ENCODE peak calls at places on chromosomes 7 and 10, in ten cellular contexts. One of them, this sample, is unnamed.

GRCh38 chr7:159031750-159032149 is 112.9 kb downstream of the VIPR2 start:
- DNase-seq in lung: peak
- DNase-seq in HFFc6: no peak
- DNase-seq in MCF 10A: no peak
- DNase-seq in Calu3: no peak
- DNase-seq in ascending aorta: no peak
- DNase-seq in A549: no peak
- DNase-seq in endodermal cell: no peak
- DNase-seq in GM06990: no peak
- DNase-seq in coronary artery: peak
- DNase-seq in this sample: no peak

GRCh38 chr10:92839191-92840085 is 8.9 kb upstream of the EXOC6 start:
- DNase-seq in endodermal cell: peak
- DNase-seq in A549: peak
- DNase-seq in Calu3: peak
- DNase-seq in ascending aorta: no peak
- DNase-seq in coronary artery: no peak
- DNase-seq in MCF 10A: peak
- DNase-seq in GM06990: no peak
- DNase-seq in lung: peak
- DNase-seq in HFFc6: peak
- DNase-seq in this sample: no peak

GRCh38 chr7:10910447-10910846 is 63.2 kb upstream of the PHF14 start:
- DNase-seq in Calu3: no peak
- DNase-seq in HFFc6: no peak
- DNase-seq in GM06990: no peak
- DNase-seq in ascending aorta: no peak
- DNase-seq in endodermal cell: no peak
- DNase-seq in lung: no peak
- DNase-seq in A549: no peak
- DNase-seq in coronary artery: no peak
- DNase-seq in MCF 10A: no peak
- DNase-seq in this sample: no peak

GRCh38 chr7:121020652-121021051 is 32.1 kb downstream of the CPED1 start:
- DNase-seq in HFFc6: peak
- DNase-seq in GM06990: no peak
- DNase-seq in coronary artery: no peak
- DNase-seq in ascending aorta: no peak
- DNase-seq in Calu3: no peak
- DNase-seq in endodermal cell: no peak
- DNase-seq in lung: no peak
- DNase-seq in A549: no peak
- DNase-seq in MCF 10A: peak
- DNase-seq in this sample: no peak

GRCh38 chr7:2864999-2865670 is 21.0 kb upstream of the GNA12 start:
- DNase-seq in MCF 10A: peak
- DNase-seq in A549: peak
- DNase-seq in ascending aorta: no peak
- DNase-seq in GM06990: peak
- DNase-seq in endodermal cell: peak
- DNase-seq in coronary artery: no peak
- DNase-seq in HFFc6: peak
- DNase-seq in lung: peak
- DNase-seq in Calu3: peak
- DNase-seq in this sample: peak

GRCh38 chr10:12401466-12401865 is 52.1 kb downstream of the CAMK1D start:
- DNase-seq in HFFc6: no peak
- DNase-seq in lung: no peak
- DNase-seq in coronary artery: no peak
- DNase-seq in GM06990: no peak
- DNase-seq in endodermal cell: no peak
- DNase-seq in ascending aorta: no peak
- DNase-seq in MCF 10A: no peak
- DNase-seq in A549: no peak
- DNase-seq in Calu3: no peak
- DNase-seq in this sample: no peak

GRCh38 chr10:89554433-89554832 is 19.0 kb upstream of the SLC16A12 start:
- DNase-seq in lung: no peak
- DNase-seq in Calu3: no peak
- DNase-seq in HFFc6: no peak
- DNase-seq in ascending aorta: no peak
- DNase-seq in A549: no peak
- DNase-seq in coronary artery: no peak
- DNase-seq in GM06990: no peak
- DNase-seq in MCF 10A: no peak
- DNase-seq in endodermal cell: no peak
- DNase-seq in this sample: no peak

GRCh38 chr7:142338633-142339501 is 81.0 kb upstream of the PRSS58 start:
- DNase-seq in A549: no peak
- DNase-seq in Calu3: no peak
- DNase-seq in lung: no peak
- DNase-seq in endodermal cell: peak
- DNase-seq in HFFc6: peak
- DNase-seq in GM06990: no peak
- DNase-seq in MCF 10A: peak
- DNase-seq in coronary artery: no peak
- DNase-seq in ascending aorta: no peak
- DNase-seq in this sample: no peak

GRCh38 chr10:21427804-21428481 is 97.5 kb downstream of the SKIDA1 start:
- DNase-seq in HFFc6: peak
- DNase-seq in lung: no peak
- DNase-seq in ascending aorta: no peak
- DNase-seq in endodermal cell: no peak
- DNase-seq in GM06990: peak
- DNase-seq in Calu3: no peak
- DNase-seq in MCF 10A: peak
- DNase-seq in A549: no peak
- DNase-seq in coronary artery: no peak
- DNase-seq in this sample: peak

GRCh38 chr10:21432266-21432665 is 93.2 kb downstream of the SKIDA1 start:
- DNase-seq in GM06990: no peak
- DNase-seq in coronary artery: peak
- DNase-seq in HFFc6: no peak
- DNase-seq in lung: no peak
- DNase-seq in A549: no peak
- DNase-seq in MCF 10A: peak
- DNase-seq in Calu3: no peak
- DNase-seq in ascending aorta: no peak
- DNase-seq in endodermal cell: no peak
- DNase-seq in this sample: no peak

DNA sequence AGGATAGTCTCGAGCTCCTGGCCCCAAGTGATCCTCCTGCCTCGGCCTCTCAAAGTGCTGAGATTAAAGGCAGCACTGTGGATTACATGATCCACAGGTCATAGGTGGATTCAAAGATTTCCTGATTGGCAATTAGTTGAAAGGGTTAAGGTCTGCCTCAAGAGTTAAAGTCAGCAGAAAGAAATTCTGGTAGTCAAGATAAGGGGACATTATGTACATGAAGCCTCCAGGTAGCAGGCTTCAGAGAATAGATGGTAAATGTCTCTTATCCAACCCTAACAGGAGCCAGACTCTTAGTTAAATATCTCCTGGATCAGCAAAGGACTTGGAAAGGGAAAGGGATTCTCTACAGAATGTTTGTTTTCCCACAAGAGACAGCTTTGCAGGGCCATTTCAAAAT is 93.7 kb downstream of the SKIDA1 start:
- DNase-seq in endodermal cell: no peak
- DNase-seq in Calu3: no peak
- DNase-seq in HFFc6: no peak
- DNase-seq in MCF 10A: no peak
- DNase-seq in A549: no peak
- DNase-seq in GM06990: no peak
- DNase-seq in lung: no peak
- DNase-seq in ascending aorta: no peak
- DNase-seq in coronary artery: peak
- DNase-seq in this sample: no peak
- TF ChIP-seq CTCF in endodermal cell: no peak
- TF ChIP-seq CTCF in Calu3: no peak
- TF ChIP-seq CTCF in HFFc6: no peak
- TF ChIP-seq CTCF in MCF 10A: no peak
- TF ChIP-seq CTCF in A549: no peak
- TF ChIP-seq CTCF in GM06990: no peak
- TF ChIP-seq CTCF in lung: no peak
- TF ChIP-seq CTCF in ascending aorta: no peak
- TF ChIP-seq CTCF in coronary artery: no peak
- TF ChIP-seq CTCF in this sample: no peak

GRCh38 chr10:4947039-4947634 is 16.1 kb upstream of the AKR1C1 start:
- DNase-seq in lung: no peak
- DNase-seq in coronary artery: no peak
- DNase-seq in MCF 10A: peak
- DNase-seq in ascending aorta: no peak
- DNase-seq in Calu3: no peak
- DNase-seq in HFFc6: peak
- DNase-seq in GM06990: no peak
- DNase-seq in A549: no peak
- DNase-seq in endodermal cell: no peak
- DNase-seq in this sample: no peak

GRCh38 chr10:4945706-4946348 is 17.4 kb upstream of the AKR1C1 start:
- DNase-seq in coronary artery: no peak
- DNase-seq in MCF 10A: no peak
- DNase-seq in ascending aorta: no peak
- DNase-seq in Calu3: no peak
- DNase-seq in lung: no peak
- DNase-seq in endodermal cell: no peak
- DNase-seq in GM06990: no peak
- DNase-seq in HFFc6: no peak
- DNase-seq in A549: no peak
- DNase-seq in this sample: no peak

GRCh38 chr10:4947635-4948596 is 15.3 kb upstream of the AKR1C1 start:
- DNase-seq in HFFc6: peak
- DNase-seq in ascending aorta: no peak
- DNase-seq in Calu3: peak
- DNase-seq in MCF 10A: peak
- DNase-seq in coronary artery: peak
- DNase-seq in endodermal cell: no peak
- DNase-seq in GM06990: no peak
- DNase-seq in lung: no peak
- DNase-seq in A549: peak
- DNase-seq in this sample: no peak

GRCh38 chr10:4944751-4945280 is 18.4 kb upstream of the AKR1C1 start:
- DNase-seq in endodermal cell: no peak
- DNase-seq in HFFc6: no peak
- DNase-seq in ascending aorta: no peak
- DNase-seq in Calu3: no peak
- DNase-seq in coronary artery: no peak
- DNase-seq in lung: no peak
- DNase-seq in GM06990: no peak
- DNase-seq in A549: no peak
- DNase-seq in MCF 10A: no peak
- DNase-seq in this sample: no peak

DNA sequence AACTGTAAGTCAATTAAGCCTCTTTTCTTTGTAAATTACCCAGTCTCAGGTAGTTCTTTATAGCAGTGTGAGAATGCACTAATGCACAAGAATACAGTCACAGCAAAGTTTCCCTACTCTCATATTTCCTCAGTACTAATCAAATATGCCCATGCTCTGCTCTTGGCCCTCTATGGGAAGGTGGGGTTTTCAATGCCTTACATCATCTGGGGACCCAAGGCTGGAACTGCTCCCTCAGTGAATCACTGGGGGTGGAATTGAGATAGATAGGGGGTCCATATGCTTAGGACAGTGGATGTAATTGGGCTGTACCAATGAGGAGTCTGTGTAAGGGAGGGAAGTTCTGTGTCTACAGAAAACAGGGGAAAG is 16.9 kb upstream of the AKR1C1 start:
- DNase-seq in HFFc6: no peak
- DNase-seq in ascending aorta: no peak
- DNase-seq in endodermal cell: no peak
- DNase-seq in MCF 10A: no peak
- DNase-seq in GM06990: no peak
- DNase-seq in coronary artery: no peak
- DNase-seq in A549: no peak
- DNase-seq in Calu3: no peak
- DNase-seq in lung: no peak
- DNase-seq in this sample: no peak
- TF ChIP-seq CTCF in HFFc6: no peak
- TF ChIP-seq CTCF in ascending aorta: no peak
- TF ChIP-seq CTCF in endodermal cell: no peak
- TF ChIP-seq CTCF in MCF 10A: no peak
- TF ChIP-seq CTCF in GM06990: no peak
- TF ChIP-seq CTCF in coronary artery: no peak
- TF ChIP-seq CTCF in A549: no peak
- TF ChIP-seq CTCF in Calu3: no peak
- TF ChIP-seq CTCF in lung: no peak
- TF ChIP-seq CTCF in this sample: no peak

DNA sequence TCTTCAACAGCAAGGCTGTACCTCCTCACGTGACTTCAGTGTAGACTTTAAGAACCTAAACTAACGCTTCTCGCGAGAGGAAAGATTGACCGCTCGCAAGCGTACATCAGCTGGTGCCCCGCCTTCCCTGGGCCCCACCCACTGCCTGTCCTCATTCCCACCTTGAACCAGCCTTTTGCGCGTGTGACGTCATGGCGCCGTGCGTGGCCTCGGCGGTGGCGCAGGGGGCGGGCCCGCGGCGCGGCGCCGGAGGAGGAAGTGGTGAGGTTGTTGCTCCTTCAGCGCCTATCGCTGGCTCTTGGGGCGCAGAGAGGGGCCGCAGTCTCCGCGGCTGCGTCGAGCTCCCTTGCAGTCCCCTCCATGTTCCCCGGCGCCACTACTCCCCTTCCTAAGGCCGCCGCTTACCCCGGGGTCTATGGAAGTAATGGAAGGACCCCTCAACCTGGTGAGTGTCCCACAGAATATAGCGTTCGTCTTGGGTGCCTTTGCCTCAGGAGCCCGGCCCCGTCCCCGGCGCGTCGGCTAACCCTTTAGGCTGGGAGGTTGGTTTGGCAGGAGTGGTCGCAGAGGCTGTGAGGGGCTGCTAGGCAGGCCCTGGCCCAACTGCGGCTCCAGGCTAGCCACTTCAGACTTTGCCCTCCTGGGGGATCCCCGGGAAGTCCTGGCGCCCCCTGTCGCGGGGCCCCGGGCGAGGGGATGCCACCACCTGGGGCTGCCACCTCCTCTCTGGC is at the start of gene NRBF2:
- DNase-seq in A549: peak
- DNase-seq in HFFc6: peak
- DNase-seq in GM06990: peak
- DNase-seq in endodermal cell: peak
- DNase-seq in ascending aorta: peak
- DNase-seq in Calu3: peak
- DNase-seq in coronary artery: peak
- DNase-seq in MCF 10A: peak
- DNase-seq in lung: peak
- DNase-seq in this sample: peak
- TF ChIP-seq CTCF in A549: peak
- TF ChIP-seq CTCF in HFFc6: peak
- TF ChIP-seq CTCF in GM06990: peak
- TF ChIP-seq CTCF in endodermal cell: peak
- TF ChIP-seq CTCF in ascending aorta: no peak
- TF ChIP-seq CTCF in Calu3: no peak
- TF ChIP-seq CTCF in coronary artery: no peak
- TF ChIP-seq CTCF in MCF 10A: peak
- TF ChIP-seq CTCF in lung: no peak
- TF ChIP-seq CTCF in this sample: peak

DNA sequence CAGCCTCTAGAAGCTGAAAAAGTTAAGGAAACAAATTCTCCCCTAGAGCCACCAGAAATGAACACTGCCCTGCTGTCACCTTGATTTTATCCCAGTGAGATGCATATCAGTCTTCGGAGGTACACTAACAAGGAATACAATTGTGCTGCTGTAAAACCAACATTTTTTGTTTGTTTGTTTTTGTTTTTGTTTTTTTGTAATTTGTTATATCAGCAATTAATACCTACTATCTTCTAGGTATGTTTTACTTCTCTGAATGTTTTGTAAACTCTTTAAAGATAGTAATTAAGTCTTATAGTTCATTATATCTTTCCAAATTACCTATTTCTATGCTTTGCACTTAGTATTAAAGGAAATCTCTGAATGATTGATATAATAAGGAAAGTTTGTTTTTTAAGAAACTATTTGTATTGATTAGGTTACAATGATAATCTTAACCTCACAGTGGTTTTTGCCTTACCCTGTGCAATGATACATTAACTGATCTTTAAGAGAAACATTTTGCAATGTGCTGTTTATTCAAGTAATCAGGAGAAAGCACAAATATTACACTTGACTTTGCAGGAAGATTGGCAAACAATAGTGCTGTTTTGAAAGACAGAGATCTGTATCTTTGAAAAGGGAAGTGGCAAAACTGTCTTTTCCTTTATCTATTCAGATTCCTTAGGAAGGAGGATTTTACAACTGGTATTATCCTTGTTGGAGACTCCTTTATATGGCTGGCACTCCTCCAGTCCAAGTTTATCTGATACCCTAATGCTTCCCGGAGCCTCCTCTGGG is 11.3 kb upstream of the HGF start:
- DNase-seq in MCF 10A: no peak
- DNase-seq in lung: no peak
- DNase-seq in HFFc6: no peak
- DNase-seq in GM06990: no peak
- DNase-seq in endodermal cell: no peak
- DNase-seq in ascending aorta: no peak
- DNase-seq in Calu3: no peak
- DNase-seq in A549: no peak
- DNase-seq in coronary artery: no peak
- DNase-seq in this sample: no peak
- TF ChIP-seq CTCF in MCF 10A: no peak
- TF ChIP-seq CTCF in lung: no peak
- TF ChIP-seq CTCF in HFFc6: no peak
- TF ChIP-seq CTCF in GM06990: no peak
- TF ChIP-seq CTCF in endodermal cell: no peak
- TF ChIP-seq CTCF in ascending aorta: no peak
- TF ChIP-seq CTCF in Calu3: no peak
- TF ChIP-seq CTCF in A549: no peak
- TF ChIP-seq CTCF in coronary artery: no peak
- TF ChIP-seq CTCF in this sample: no peak